ENCODE peak calls at places on chromosomes 7 and 10, in ten cellular contexts. R, Y, V, B, T, I, O, K, W and P are unnamed samples.

GRCh38 chr10:14146005-14146404 is 184.7 kb downstream of the FRMD4A start:
- DNase-seq in Y (no peak), W (no peak), O (peak), R (no peak), I (no peak), K (no peak), T (peak), B (no peak), V (no peak), P (no peak)

GRCh38 chr7:48285365-48285764 is 114.1 kb downstream of the ABCA13 start:
- DNase-seq in Y (no peak), R (no peak), V (no peak), T (peak), K (no peak), B (no peak), I (no peak), O (peak), W (no peak), P (no peak)

GRCh38 chr7:100567751-100568175 is 5.9 kb downstream of the SAP25 start:
- DNase-seq in V (no peak), I (no peak), K (no peak), T (no peak), W (no peak), R (no peak), O (no peak), B (no peak), Y (peak), P (no peak)

GRCh38 chr7:19747740-19748339 is 25.6 kb downstream of the TMEM196 start:
- DNase-seq in K (peak), V (no peak), R (no peak), I (no peak), O (peak), Y (no peak), B (no peak), T (peak), W (no peak), P (no peak)

GRCh38 chr7:16417958-16418357 is 3.4 kb downstream of the CRPPA start:
- DNase-seq in Y (no peak), R (no peak), O (no peak), W (no peak), V (no peak), T (no peak), K (no peak), B (no peak), I (no peak), P (no peak)

GRCh38 chr7:16399916-16400895 is 21.1 kb downstream of the CRPPA start:
- DNase-seq in W (no peak), B (no peak), I (no peak), R (no peak), K (no peak), Y (no peak), O (no peak), V (no peak), T (no peak), P (no peak)

GRCh38 chr7:77239471-77239870 is 39.9 kb upstream of the FGL2 start:
- DNase-seq in Y (no peak), V (no peak), R (no peak), I (no peak), O (no peak), K (no peak), B (no peak), T (no peak), W (no peak), P (no peak)

GRCh38 chr7:116356979-116357378 is 142.6 kb upstream of the CAV2 start:
- DNase-seq in O (no peak), R (no peak), K (no peak), B (no peak), Y (no peak), V (no peak), W (no peak), I (no peak), T (no peak), P (no peak)

GRCh38 chr10:94097656-94098055 is 103.9 kb downstream of the PLCE1 start:
- DNase-seq in I (peak), O (peak), W (no peak), V (no peak), B (no peak), Y (no peak), T (no peak), R (no peak), K (no peak), P (no peak)

GRCh38 chr10:62912086-62912485 is 95.9 kb upstream of the EGR2 start:
- DNase-seq in B (no peak), V (no peak), Y (no peak), W (no peak), I (no peak), O (no peak), T (no peak), K (no peak), R (no peak), P (no peak)

GRCh38 chr7:29281782-29282541 is 87.4 kb downstream of the CHN2 start:
- DNase-seq in I (no peak), Y (no peak), O (peak), W (no peak), K (no peak), R (no peak), B (no peak), V (no peak), T (no peak), P (no peak)

GRCh38 chr10:8130973-8131911 is 76.8 kb downstream of the GATA3 start:
- DNase-seq in Y (no peak), I (no peak), R (no peak), O (peak), V (no peak), T (peak), B (no peak), K (peak), W (no peak), P (no peak)

GRCh38 chr7:16712916-16713315 is 40.6 kb upstream of the TSPAN13 start:
- DNase-seq in K (no peak), Y (no peak), I (no peak), R (no peak), V (no peak), W (no peak), T (peak), B (no peak), O (peak), P (no peak)

GRCh38 chr10:3825244-3825643 is 40.2 kb upstream of the KLF6 start:
- DNase-seq in W (no peak), I (no peak), T (peak), K (peak), R (no peak), O (peak), V (no peak), Y (no peak), B (peak), P (no peak)

GRCh38 chr7:103687272-103687671 is 241.3 kb upstream of the SLC26A5 start:
- DNase-seq in W (no peak), T (no peak), R (no peak), V (no peak), Y (no peak), I (no peak), O (no peak), K (no peak), B (no peak), P (no peak)

GRCh38 chr7:117997862-117998825 is 124.9 kb upstream of the CTTNBP2 start:
- DNase-seq in Y (no peak), W (no peak), R (no peak), K (no peak), B (no peak), T (peak), I (no peak), O (peak), V (no peak), P (no peak)

GRCh38 chr10:68871731-68872342 is 29.3 kb upstream of the DDX50 start:
- DNase-seq in B (no peak), T (peak), I (no peak), Y (no peak), R (no peak), K (no peak), O (peak), V (no peak), W (no peak), P (no peak)

GRCh38 chr7:44541876-44542610 is 913 bp upstream of the NPC1L1 start:
- DNase-seq in I (no peak), K (no peak), V (no peak), W (no peak), O (no peak), T (no peak), Y (no peak), B (peak), R (no peak), P (no peak)

GRCh38 chr10:34137955-34138354 is 677.1 kb downstream of the PARD3 start:
- DNase-seq in I (no peak), W (no peak), T (peak), V (no peak), O (peak), R (no peak), K (no peak), B (no peak), Y (no peak), P (no peak)

GRCh38 chr10:43221419-43222293 is 45.2 kb downstream of the RASGEF1A start:
- DNase-seq in K (peak), O (no peak), T (peak), W (no peak), R (no peak), Y (no peak), I (peak), V (peak), B (peak), P (peak)

GRCh38 chr7:155963771-155964195 is 151.5 kb upstream of the SHH start:
- DNase-seq in O (no peak), T (no peak), K (no peak), I (no peak), V (no peak), W (no peak), R (no peak), B (no peak), Y (no peak), P (no peak)

GRCh38 chr7:128906766-128907559 is 3.5 kb downstream of the KCP start:
- DNase-seq in K (no peak), R (no peak), T (no peak), W (no peak), O (no peak), I (no peak), Y (no peak), B (peak), V (no peak), P (no peak)

GRCh38 chr7:122198581-122198980 is 54.5 kb upstream of the AASS start:
- DNase-seq in V (no peak), B (no peak), I (peak), K (no peak), O (no peak), W (no peak), T (no peak), Y (no peak), R (no peak), P (no peak)

GRCh38 chr7:107579546-107579880 is 533 bp upstream of the BCAP29 start:
- DNase-seq in K (peak), B (no peak), T (no peak), I (no peak), W (no peak), R (no peak), V (no peak), Y (no peak), O (no peak), P (no peak)

GRCh38 chr10:60807499-60807898 is 29.2 kb downstream of the CDK1 start:
- DNase-seq in V (no peak), W (no peak), Y (no peak), T (no peak), I (no peak), K (no peak), B (no peak), R (no peak), O (no peak), P (no peak)

GRCh38 chr10:22505923-22506685 is 160.8 kb downstream of the SPAG6 start:
- DNase-seq in K (no peak), W (no peak), R (no peak), T (peak), Y (peak), I (no peak), O (no peak), B (no peak), V (peak), P (no peak)

GRCh38 chr10:11104772-11105675 is 87.4 kb downstream of the CELF2 start:
- DNase-seq in Y (no peak), I (no peak), T (no peak), R (no peak), W (no peak), V (no peak), O (no peak), K (no peak), B (no peak), P (no peak)

GRCh38 chr7:158432369-158433270 is 155.0 kb downstream of the PTPRN2 start:
- DNase-seq in O (peak), I (peak), V (no peak), Y (no peak), R (no peak), W (no peak), T (peak), K (peak), B (peak), P (peak)

GRCh38 chr10:26435852-26436251 is 2.3 kb upstream of the APBB1IP start:
- DNase-seq in I (no peak), R (no peak), Y (no peak), W (no peak), O (no peak), K (no peak), T (no peak), V (no peak), B (no peak), P (no peak)
- H3K4me3 ChIP-seq in I (no peak), R (no peak), Y (no peak), W (no peak), O (no peak), K (no peak), T (no peak), V (no peak), B (no peak), P (no peak)

GRCh38 chr10:95741807-95742528 is 14.0 kb upstream of the ENTPD1 start:
- DNase-seq in I (peak), Y (peak), T (no peak), O (no peak), R (no peak), W (no peak), B (no peak), K (no peak), V (no peak), P (no peak)
- H3K4me3 ChIP-seq in I (no peak), Y (no peak), T (no peak), O (no peak), R (no peak), W (no peak), B (no peak), K (no peak), V (no peak), P (no peak)

GRCh38 chr7:105837765-105838241 is 38.6 kb downstream of the ATXN7L1 start:
- DNase-seq in R (no peak), O (no peak), Y (no peak), V (no peak), W (no peak), K (no peak), I (no peak), B (no peak), T (no peak), P (no peak)
- H3K4me3 ChIP-seq in R (no peak), O (no peak), Y (no peak), V (no peak), W (no peak), K (no peak), I (no peak), B (no peak), T (no peak), P (no peak)

DNA sequence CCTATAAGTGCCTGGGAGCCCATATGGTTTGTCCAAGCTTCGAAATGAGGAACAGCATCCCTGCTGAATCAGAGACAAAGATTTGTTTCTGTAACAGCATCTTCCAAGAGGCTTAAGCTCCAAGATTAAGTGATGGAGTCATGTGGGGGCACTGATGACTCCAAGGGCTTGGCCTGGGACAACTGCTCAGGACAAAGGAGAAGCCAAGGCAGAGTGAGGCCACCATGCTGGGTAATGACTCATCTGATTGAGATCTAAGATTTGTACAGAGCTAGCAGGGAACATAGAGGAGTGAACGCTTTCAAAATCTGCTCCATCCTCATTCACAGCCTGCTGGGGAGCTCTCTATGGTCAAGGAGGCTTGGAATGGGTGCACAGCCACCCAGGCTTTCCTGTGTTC is 49.3 kb downstream of the C10orf120 start:
- DNase-seq in W (no peak), B (peak), K (no peak), I (peak), R (no peak), T (no peak), V (no peak), O (no peak), Y (no peak), P (no peak)
- H3K4me3 ChIP-seq in W (no peak), B (no peak), K (no peak), I (no peak), R (no peak), T (no peak), V (no peak), O (no peak), Y (no peak), P (no peak)

DNA sequence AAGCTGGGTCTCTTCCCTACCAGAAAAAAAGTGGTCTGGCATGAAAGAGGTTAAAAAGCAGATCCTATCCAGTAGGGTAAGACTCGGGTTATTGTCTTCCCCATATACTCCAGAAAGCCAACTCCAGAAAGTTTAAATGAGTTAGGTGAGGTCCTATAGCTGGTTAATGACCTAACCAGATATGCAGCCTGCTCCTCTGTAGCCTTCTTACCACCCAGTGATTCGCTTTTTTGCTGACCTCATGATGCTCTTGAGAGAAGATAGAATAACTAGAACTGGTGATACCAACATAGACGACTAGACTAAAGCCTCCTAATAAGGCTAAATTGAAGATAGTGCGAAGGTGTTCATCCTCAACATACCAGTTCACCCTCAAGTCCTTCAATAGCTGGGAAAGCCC is 675 bp upstream of the GIMAP1 start:
- DNase-seq in O (no peak), V (no peak), Y (no peak), K (no peak), T (no peak), B (no peak), I (no peak), W (no peak), R (no peak), P (no peak)
- H3K4me3 ChIP-seq in O (no peak), V (peak), Y (no peak), K (no peak), T (no peak), B (no peak), I (no peak), W (peak), R (peak), P (no peak)